ENCODE peak calls at places on chromosomes 7 and 10, in eight cellular contexts. O is HTR-8/SVneo; Y is GM12865; U is KBM-7; J is stimulated activated naive B cell treated with anti-CD40 and anti-IgM and Interleukin-4, amounts not matched to agents 10 μg/mL and 1 μg/mL and 100 μg/mL, for 72 hours; B is GDM1; E is T-helper 2 cell; G is fibroblast of lung. F is an unnamed sample.

GRCh38 chr10:129372168-129372567 is 94.9 kb upstream of the MGMT start:
- DNase-seq in O (no peak), E (no peak), Y (no peak), J (no peak), U (no peak), G (no peak), B (no peak), F (no peak)

GRCh38 chr7:68964060-68964459 is 634.2 kb upstream of the AUTS2 start:
- DNase-seq in E (no peak), B (peak; percentile 9), J (no peak), G (peak; percentile 83), U (no peak), Y (no peak), O (peak; percentile 10), F (no peak)

GRCh38 chr7:155219947-155220769 is 77.5 kb upstream of the INSIG1 start:
- DNase-seq in E (no peak), G (no peak), U (no peak), O (no peak), B (no peak), J (no peak), Y (no peak), F (no peak)

GRCh38 chr7:90592036-90592435 is 4.1 kb upstream of the CDK14 start:
- DNase-seq in U (no peak), O (no peak), E (no peak), J (no peak), B (no peak), Y (no peak), G (no peak), F (no peak)

GRCh38 chr10:49761201-49761788 is 828 bp downstream of the OGDHL start:
- DNase-seq in J (no peak), G (no peak), B (no peak), U (no peak), Y (no peak), E (no peak), O (no peak), F (no peak)

GRCh38 chr10:110324201-110324804 is 19.6 kb upstream of the SMNDC1 start:
- DNase-seq in Y (peak; percentile 76), J (no peak), B (no peak), U (no peak), G (peak; percentile 61), O (no peak), E (no peak), F (no peak)

GRCh38 chr7:867001-867405 is 9.4 kb upstream of the GET4 start:
- DNase-seq in B (no peak), E (no peak), J (no peak), Y (no peak), U (no peak), G (peak; percentile 62), O (no peak), F (no peak)

GRCh38 chr10:71725998-71726672 is 6.6 kb upstream of the C10orf105 start:
- DNase-seq in B (no peak), U (peak; percentile 40), Y (peak; percentile 59), O (peak; percentile 49), E (no peak), G (peak; percentile 67), J (no peak), F (peak; percentile 39)

GRCh38 chr10:132933308-132934042 is 8.9 kb downstream of the CFAP46 start:
- DNase-seq in J (no peak), E (no peak), Y (no peak), O (no peak), B (no peak), G (no peak), U (no peak), F (no peak)